ENCODE peak calls at places on chromosomes 5 and 9, in four cellular contexts. One of them, this sample, is unnamed.

GRCh38 chr5:140481758-140482157 is 65.7 kb upstream of the EIF4EBP3 start:
- DNase-seq in K562: no peak
- DNase-seq in HepG2: no peak
- DNase-seq in GM12878: no peak
- DNase-seq in this sample: no peak

GRCh38 chr9:112348257-112348992 is 15.0 kb upstream of the PTBP3 start:
- DNase-seq in GM12878: no peak
- DNase-seq in K562: no peak
- DNase-seq in HepG2: peak
- DNase-seq in this sample: peak

GRCh38 chr5:136999787-137000186 is 499.3 kb downstream of the SPOCK1 start:
- DNase-seq in HepG2: no peak
- DNase-seq in GM12878: no peak
- DNase-seq in K562: no peak
- DNase-seq in this sample: no peak

GRCh38 chr9:38039907-38040682 is 28.9 kb downstream of the SHB start:
- DNase-seq in K562: peak
- DNase-seq in HepG2: no peak
- DNase-seq in GM12878: no peak
- DNase-seq in this sample: no peak

GRCh38 chr9:92965759-92966517 is 18.6 kb downstream of the FGD3 start:
- DNase-seq in K562: no peak
- DNase-seq in HepG2: no peak
- DNase-seq in GM12878: no peak
- DNase-seq in this sample: no peak

GRCh38 chr5:142360051-142360498 is 35.3 kb upstream of the SPRY4 start:
- DNase-seq in GM12878: no peak
- DNase-seq in HepG2: peak
- DNase-seq in K562: no peak
- DNase-seq in this sample: no peak

GRCh38 chr9:14532716-14533115 is 160.5 kb downstream of the ZDHHC21 start:
- DNase-seq in K562: no peak
- DNase-seq in GM12878: no peak
- DNase-seq in HepG2: peak
- DNase-seq in this sample: no peak

GRCh38 chr5:96963267-96963666 is 27.4 kb downstream of the LNPEP start:
- DNase-seq in K562: peak
- DNase-seq in HepG2: no peak
- DNase-seq in GM12878: peak
- DNase-seq in this sample: no peak

GRCh38 chr9:120698766-120699165 is 15.5 kb downstream of the MEGF9 start:
- DNase-seq in GM12878: no peak
- DNase-seq in K562: no peak
- DNase-seq in HepG2: no peak
- DNase-seq in this sample: no peak

GRCh38 chr9:116141864-116142561 is 11.6 kb upstream of the PAPPA start:
- DNase-seq in HepG2: no peak
- DNase-seq in GM12878: no peak
- DNase-seq in K562: no peak
- DNase-seq in this sample: no peak

GRCh38 chr5:159330131-159330530 is at the start of gene IL12B:
- DNase-seq in K562: no peak
- DNase-seq in GM12878: no peak
- DNase-seq in HepG2: no peak
- DNase-seq in this sample: no peak

GRCh38 chr9:109953813-109954489 is 174.0 kb downstream of the PALM2AKAP2 start:
- DNase-seq in HepG2: no peak
- DNase-seq in K562: peak
- DNase-seq in GM12878: no peak
- DNase-seq in this sample: no peak

GRCh38 chr9:74336161-74336560 is 161.0 kb upstream of the RORB start:
- DNase-seq in GM12878: no peak
- DNase-seq in K562: no peak
- DNase-seq in HepG2: no peak
- DNase-seq in this sample: no peak

GRCh38 chr5:126508962-126509279 is 85.7 kb downstream of the GRAMD2B start:
- DNase-seq in GM12878: no peak
- DNase-seq in K562: no peak
- DNase-seq in HepG2: no peak
- DNase-seq in this sample: no peak

GRCh38 chr9:36787709-36788108 is 215.0 kb downstream of the MELK start:
- DNase-seq in K562: no peak
- DNase-seq in HepG2: no peak
- DNase-seq in GM12878: no peak
- DNase-seq in this sample: no peak

GRCh38 chr9:36789886-36790285 is 217.2 kb downstream of the MELK start:
- DNase-seq in GM12878: no peak
- DNase-seq in HepG2: no peak
- DNase-seq in K562: no peak
- DNase-seq in this sample: no peak

GRCh38 chr9:36788534-36788933 is 215.8 kb downstream of the MELK start:
- DNase-seq in K562: peak
- DNase-seq in HepG2: no peak
- DNase-seq in GM12878: no peak
- DNase-seq in this sample: peak

GRCh38 chr9:36793277-36793676 is 220.6 kb downstream of the MELK start:
- DNase-seq in K562: peak
- DNase-seq in GM12878: no peak
- DNase-seq in HepG2: no peak
- DNase-seq in this sample: peak

GRCh38 chr9:36791204-36791948 is 218.7 kb downstream of the MELK start:
- DNase-seq in GM12878: no peak
- DNase-seq in K562: no peak
- DNase-seq in HepG2: no peak
- DNase-seq in this sample: no peak
- TF ChIP-seq CTCF in GM12878: no peak
- TF ChIP-seq CTCF in K562: no peak
- TF ChIP-seq CTCF in HepG2: no peak
- TF ChIP-seq CTCF in this sample: no peak

GRCh38 chr5:73337586-73337985 is 111.0 kb downstream of the FOXD1 start:
- DNase-seq in HepG2: no peak
- DNase-seq in GM12878: no peak
- DNase-seq in K562: no peak
- DNase-seq in this sample: no peak

GRCh38 chr5:73339165-73339564 is 109.4 kb downstream of the FOXD1 start:
- DNase-seq in HepG2: no peak
- DNase-seq in GM12878: no peak
- DNase-seq in K562: no peak
- DNase-seq in this sample: no peak

GRCh38 chr5:73336366-73336765 is 112.2 kb downstream of the FOXD1 start:
- DNase-seq in HepG2: no peak
- DNase-seq in K562: no peak
- DNase-seq in GM12878: no peak
- DNase-seq in this sample: no peak

GRCh38 chr5:73339711-73340110 is 108.9 kb downstream of the FOXD1 start:
- DNase-seq in K562: no peak
- DNase-seq in GM12878: no peak
- DNase-seq in HepG2: no peak
- DNase-seq in this sample: no peak

DNA sequence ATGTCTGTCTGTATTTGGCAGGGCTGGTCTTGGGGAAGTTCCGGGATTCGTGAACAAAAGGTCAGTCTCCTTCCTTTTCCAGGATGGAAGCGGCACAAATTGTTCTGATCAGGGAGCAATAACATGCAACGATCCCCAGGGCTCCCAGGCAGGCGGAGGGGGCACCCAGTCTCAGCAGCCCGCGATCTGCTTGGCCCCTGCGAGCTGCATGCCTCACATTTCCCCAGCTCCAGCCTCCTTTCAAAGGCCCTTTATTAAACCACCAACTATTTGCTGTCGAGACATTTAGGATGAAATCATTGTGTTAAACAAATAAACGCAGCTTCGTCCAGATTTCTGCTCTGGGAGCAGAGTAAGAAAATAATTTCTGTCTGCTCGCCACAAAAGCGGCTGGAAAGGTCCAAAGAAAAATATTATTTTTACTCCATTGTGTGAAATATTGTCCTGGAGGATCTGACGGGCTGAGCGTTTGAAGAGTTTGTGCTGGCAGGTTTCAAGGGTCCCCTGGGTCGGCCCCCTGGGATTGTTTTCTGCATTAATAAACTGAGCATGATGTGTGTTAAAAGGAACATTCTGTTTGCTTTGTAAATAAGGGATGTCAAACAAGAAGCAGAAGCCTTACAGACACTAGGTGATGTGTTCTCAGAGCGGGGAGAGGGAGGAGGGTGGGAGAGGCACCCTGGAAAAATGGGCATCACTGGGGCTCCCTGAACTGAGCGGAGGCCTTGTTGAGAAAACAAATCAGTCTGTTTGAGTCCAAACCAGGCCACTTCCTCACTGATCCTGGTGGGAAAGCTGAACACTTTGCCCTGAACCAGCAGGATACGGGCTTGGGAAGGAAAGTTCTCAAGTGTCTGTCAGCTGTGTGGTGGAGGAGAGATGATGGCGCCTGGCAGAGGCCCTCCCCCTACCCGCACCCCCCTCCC is 110.1 kb downstream of the FOXD1 start:
- DNase-seq in HepG2: peak
- DNase-seq in GM12878: no peak
- DNase-seq in K562: no peak
- DNase-seq in this sample: no peak
- TF ChIP-seq USF2 in HepG2: no peak
- TF ChIP-seq USF2 in GM12878: no peak
- TF ChIP-seq USF2 in K562: no peak
- TF ChIP-seq USF2 in this sample: no peak

GRCh38 chr5:98108497-98108896 is 665.0 kb upstream of the RGMB start:
- DNase-seq in K562: no peak
- DNase-seq in GM12878: no peak
- DNase-seq in HepG2: no peak
- DNase-seq in this sample: no peak

GRCh38 chr5:98110791-98111190 is 662.7 kb upstream of the RGMB start:
- DNase-seq in K562: no peak
- DNase-seq in GM12878: no peak
- DNase-seq in HepG2: no peak
- DNase-seq in this sample: no peak

GRCh38 chr5:98109561-98110006 is 663.9 kb upstream of the RGMB start:
- DNase-seq in K562: no peak
- DNase-seq in GM12878: no peak
- DNase-seq in HepG2: no peak
- DNase-seq in this sample: no peak

GRCh38 chr5:98110270-98110669 is 663.2 kb upstream of the RGMB start:
- DNase-seq in HepG2: no peak
- DNase-seq in GM12878: no peak
- DNase-seq in K562: no peak
- DNase-seq in this sample: no peak

GRCh38 chr5:98111686-98112085 is 661.8 kb upstream of the RGMB start:
- DNase-seq in K562: no peak
- DNase-seq in GM12878: no peak
- DNase-seq in HepG2: no peak
- DNase-seq in this sample: no peak
- TF ChIP-seq ETV6 in K562: no peak
- TF ChIP-seq ETV6 in GM12878: no peak
- TF ChIP-seq ETV6 in HepG2: no peak
- TF ChIP-seq ETV6 in this sample: no peak

DNA sequence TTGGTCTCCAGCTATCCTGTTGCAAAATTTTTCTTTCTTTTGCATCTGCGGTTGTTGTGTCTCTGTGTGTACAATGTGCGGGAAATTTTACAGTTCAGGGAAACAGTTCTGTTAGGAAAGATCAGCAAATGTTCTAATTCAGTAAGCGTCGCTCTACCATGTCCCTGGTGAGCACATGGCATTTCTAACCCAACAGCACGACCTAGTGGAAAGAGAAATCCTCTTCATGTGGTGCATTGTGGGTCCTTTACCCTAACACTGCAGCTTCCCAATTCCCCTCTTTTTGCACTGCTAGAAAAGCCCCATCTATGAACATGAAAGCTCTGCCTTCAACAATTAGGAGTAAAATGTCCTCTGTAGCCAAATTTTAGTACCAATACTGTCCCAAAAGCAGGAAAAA is 974.2 kb upstream of the CDH9 start:
- DNase-seq in GM12878: no peak
- DNase-seq in HepG2: peak
- DNase-seq in K562: no peak
- DNase-seq in this sample: no peak
- TF ChIP-seq CTCF in GM12878: no peak
- TF ChIP-seq CTCF in HepG2: peak
- TF ChIP-seq CTCF in K562: peak
- TF ChIP-seq CTCF in this sample: no peak

DNA sequence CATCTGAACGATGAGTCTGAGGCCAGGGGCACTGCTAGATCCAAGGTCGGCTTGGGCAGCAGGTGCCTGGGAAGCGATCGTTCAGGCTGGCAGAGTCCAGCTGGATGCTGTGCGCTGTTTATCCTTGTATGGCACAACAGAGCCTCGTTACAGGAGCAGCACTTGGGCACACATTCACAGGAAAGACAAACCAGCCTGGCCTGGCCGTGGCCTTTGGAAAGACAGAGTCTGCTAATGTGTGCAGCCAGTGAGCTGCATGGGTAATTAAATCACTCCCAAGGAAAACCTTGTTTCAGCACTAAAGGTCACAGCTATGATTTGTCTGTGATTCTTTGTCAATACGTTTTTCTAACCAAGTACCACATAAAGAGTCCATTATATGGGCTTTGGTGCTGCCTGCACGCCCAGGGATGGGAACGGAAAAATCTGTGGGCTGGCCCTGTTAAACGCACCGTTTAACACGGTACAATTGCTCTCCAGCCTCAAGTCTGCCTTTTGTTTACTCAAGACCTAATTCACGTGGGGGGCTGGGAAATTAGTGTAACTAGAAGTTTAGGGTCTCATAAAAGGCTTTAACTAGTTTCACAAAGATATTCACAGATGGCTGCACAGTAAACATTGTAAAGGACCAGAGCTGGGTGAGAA is 509.3 kb downstream of the KDM4C start:
- DNase-seq in HepG2: no peak
- DNase-seq in GM12878: no peak
- DNase-seq in K562: no peak
- DNase-seq in this sample: no peak
- TF ChIP-seq USF2 in HepG2: no peak
- TF ChIP-seq USF2 in GM12878: no peak
- TF ChIP-seq USF2 in K562: no peak
- TF ChIP-seq USF2 in this sample: no peak

GRCh38 chr9:107548298-107549142 is 59.0 kb upstream of the KLF4 start:
- DNase-seq in HepG2: peak
- DNase-seq in K562: no peak
- DNase-seq in GM12878: no peak
- DNase-seq in this sample: no peak
- TF ChIP-seq ETV6 in HepG2: no peak
- TF ChIP-seq ETV6 in K562: no peak
- TF ChIP-seq ETV6 in GM12878: no peak
- TF ChIP-seq ETV6 in this sample: no peak

GRCh38 chr9:123933401-123933800 is 3.5 kb upstream of the DENND1A start:
- DNase-seq in K562: peak
- DNase-seq in HepG2: peak
- DNase-seq in GM12878: no peak
- DNase-seq in this sample: no peak
- TF ChIP-seq CTCF in K562: no peak
- TF ChIP-seq CTCF in HepG2: no peak
- TF ChIP-seq CTCF in GM12878: no peak
- TF ChIP-seq CTCF in this sample: no peak

GRCh38 chr9:16867571-16868311 is 2.7 kb downstream of the BNC2 start:
- DNase-seq in K562: no peak
- DNase-seq in GM12878: no peak
- DNase-seq in HepG2: peak
- DNase-seq in this sample: no peak
- TF ChIP-seq USF2 in K562: no peak
- TF ChIP-seq USF2 in GM12878: no peak
- TF ChIP-seq USF2 in HepG2: no peak
- TF ChIP-seq USF2 in this sample: no peak

GRCh38 chr5:132802044-132802684 is 10.9 kb upstream of the SOWAHA start:
- DNase-seq in K562: no peak
- DNase-seq in GM12878: no peak
- DNase-seq in HepG2: no peak
- DNase-seq in this sample: no peak
- TF ChIP-seq ETV6 in K562: no peak
- TF ChIP-seq ETV6 in GM12878: no peak
- TF ChIP-seq ETV6 in HepG2: no peak
- TF ChIP-seq ETV6 in this sample: no peak

GRCh38 chr5:78627766-78628165 is 20.8 kb downstream of the LHFPL2 start:
- DNase-seq in GM12878: no peak
- DNase-seq in HepG2: no peak
- DNase-seq in K562: no peak
- DNase-seq in this sample: no peak
- TF ChIP-seq CTCF in GM12878: no peak
- TF ChIP-seq CTCF in HepG2: no peak
- TF ChIP-seq CTCF in K562: no peak
- TF ChIP-seq CTCF in this sample: no peak

This sample was measured in WTC11.